ENCODE peak calls at places on chromosomes 11 and 22, in six cellular contexts. O is NCI-H345; U is T-helper 22 cell; M is stimulated activated CD4-positive, alpha-beta T cell treated with anti-CD3 and anti-CD28 coated beads, Interleukin-4, amount 100 ng/mL, for 24 hours; Y is activated T-cell treated with anti-CD3 and anti-CD28 coated beads for 1 hour; F is GM12891. S is an unnamed sample.

GRCh38 chr11:11391796-11392195 is 38.7 kb upstream of the CSNK2A3 start:
- DNase-seq in O (no peak), U (no peak), M (no peak), Y (no peak), F (no peak), S (no peak)

GRCh38 chr11:126871792-126872191 is 128.8 kb downstream of the KIRREL3 start:
- DNase-seq in O (no peak), U (no peak), M (no peak), Y (no peak), F (no peak), S (no peak)

GRCh38 chr11:78688460-78688859 is 113.8 kb upstream of the NARS2 start:
- DNase-seq in O (no peak), U (no peak), M (no peak), Y (no peak), F (no peak), S (peak; percentile 36)

GRCh38 chr11:119306373-119306890 is 10.5 kb downstream of the MCAM start:
- DNase-seq in O (no peak), U (no peak), M (no peak), Y (no peak), F (no peak), S (no peak)

GRCh38 chr11:24509114-24509513 is 12.3 kb downstream of the LUZP2 start:
- DNase-seq in O (no peak), U (no peak), M (no peak), Y (no peak), F (no peak), S (no peak)

GRCh38 chr11:70159612-70160570 is 43.2 kb upstream of the FADD start:
- DNase-seq in O (no peak), U (no peak), M (no peak), Y (no peak), F (no peak), S (no peak)

GRCh38 chr11:27701262-27702105 is 1.2 kb upstream of the BDNF start:
- DNase-seq in O (peak; percentile 51), U (no peak), M (peak; percentile 5), Y (no peak), F (no peak), S (no peak)

GRCh38 chr22:43566021-43566420 is 154.2 kb downstream of the MPPED1 start:
- DNase-seq in O (no peak), U (no peak), M (no peak), Y (no peak), F (no peak), S (no peak)

GRCh38 chr11:93871521-93871920 is 21.1 kb upstream of the VSTM5 start:
- DNase-seq in O (no peak), U (no peak), M (no peak), Y (no peak), F (no peak), S (no peak)

GRCh38 chr11:69217276-69218105 is 61.8 kb downstream of the SMIM38 start:
- DNase-seq in O (no peak), U (no peak), M (no peak), Y (no peak), F (no peak), S (no peak)

GRCh38 chr11:118151421-118151820 is 1.2 kb downstream of the SCN4B start:
- DNase-seq in O (no peak), U (no peak), M (no peak), Y (no peak), F (no peak), S (no peak)

GRCh38 chr11:70074701-70075100 is 3.4 kb upstream of the ANO1 start:
- DNase-seq in O (no peak), U (no peak), M (no peak), Y (no peak), F (no peak), S (no peak)

GRCh38 chr22:49026476-49027121 is 801.1 kb downstream of the BRD1 start:
- DNase-seq in O (peak; percentile 48), U (no peak), M (no peak), Y (no peak), F (no peak), S (peak; percentile 5)

GRCh38 chr11:93532285-93532789 is 10.9 kb downstream of the SMCO4 start:
- DNase-seq in O (no peak), U (no peak), M (no peak), Y (no peak), F (no peak), S (no peak)

GRCh38 chr11:107819361-107820014 is 39.1 kb downstream of the SLC35F2 start:
- DNase-seq in O (no peak), U (no peak), M (no peak), Y (no peak), F (no peak), S (no peak)

GRCh38 chr11:113281052-113281725 is 33.2 kb upstream of the TTC12 start:
- DNase-seq in O (no peak), U (no peak), M (no peak), Y (no peak), F (no peak), S (no peak)

GRCh38 chr11:60214386-60214785 is 28.6 kb downstream of the MS4A4E start:
- DNase-seq in O (no peak), U (no peak), M (no peak), Y (no peak), F (no peak), S (no peak)